ENCODE peak calls at places on chromosomes 12 and 14, in seven cellular contexts. One of them, this sample, is unnamed.

GRCh38 chr14:75307700-75308379 is 29.2 kb downstream of the FOS start:
- DNase-seq in PC-3: peak
- DNase-seq in neural progenitor cell: peak
- DNase-seq in hepatocyte: peak
- DNase-seq in GM23248: peak
- DNase-seq in SK-N-SH: peak
- DNase-seq in HCT116: peak
- DNase-seq in this sample: peak

GRCh38 chr14:68787235-68787727 is 5.6 kb downstream of the ZFP36L1 start:
- DNase-seq in PC-3: no peak
- DNase-seq in neural progenitor cell: peak
- DNase-seq in hepatocyte: peak
- DNase-seq in GM23248: peak
- DNase-seq in SK-N-SH: no peak
- DNase-seq in HCT116: no peak
- DNase-seq in this sample: no peak

GRCh38 chr14:23941230-23941629 is 12.3 kb upstream of the DHRS4 start:
- DNase-seq in PC-3: no peak
- DNase-seq in neural progenitor cell: no peak
- DNase-seq in hepatocyte: no peak
- DNase-seq in GM23248: no peak
- DNase-seq in SK-N-SH: no peak
- DNase-seq in HCT116: no peak
- DNase-seq in this sample: no peak

GRCh38 chr12:111643428-111643826 is 42.3 kb downstream of the BRAP start:
- DNase-seq in PC-3: no peak
- DNase-seq in neural progenitor cell: no peak
- DNase-seq in hepatocyte: peak
- DNase-seq in GM23248: no peak
- DNase-seq in SK-N-SH: no peak
- DNase-seq in HCT116: no peak
- DNase-seq in this sample: no peak

GRCh38 chr14:68715032-68715924 is 77.6 kb downstream of the ZFP36L1 start:
- DNase-seq in PC-3: no peak
- DNase-seq in neural progenitor cell: no peak
- DNase-seq in hepatocyte: no peak
- DNase-seq in GM23248: peak
- DNase-seq in SK-N-SH: no peak
- DNase-seq in HCT116: no peak
- DNase-seq in this sample: no peak

GRCh38 chr14:34649344-34649743 is 19.4 kb upstream of the SNX6 start:
- DNase-seq in PC-3: peak
- DNase-seq in neural progenitor cell: no peak
- DNase-seq in hepatocyte: no peak
- DNase-seq in GM23248: peak
- DNase-seq in SK-N-SH: no peak
- DNase-seq in HCT116: no peak
- DNase-seq in this sample: no peak

GRCh38 chr12:62799766-62800406 is 135.1 kb downstream of the PPM1H start:
- DNase-seq in PC-3: peak
- DNase-seq in neural progenitor cell: no peak
- DNase-seq in hepatocyte: no peak
- DNase-seq in GM23248: no peak
- DNase-seq in SK-N-SH: no peak
- DNase-seq in HCT116: no peak
- DNase-seq in this sample: no peak

GRCh38 chr12:131773582-131774221 is 54.5 kb upstream of the MMP17 start:
- DNase-seq in PC-3: no peak
- DNase-seq in neural progenitor cell: no peak
- DNase-seq in hepatocyte: no peak
- DNase-seq in GM23248: no peak
- DNase-seq in SK-N-SH: no peak
- DNase-seq in HCT116: no peak
- DNase-seq in this sample: peak

GRCh38 chr12:84355561-84355960 is 557.0 kb downstream of the SLC6A15 start:
- DNase-seq in PC-3: peak
- DNase-seq in neural progenitor cell: no peak
- DNase-seq in hepatocyte: no peak
- DNase-seq in GM23248: no peak
- DNase-seq in SK-N-SH: no peak
- DNase-seq in HCT116: no peak
- DNase-seq in this sample: no peak

GRCh38 chr14:100299238-100299560 is 7.0 kb downstream of the SLC25A29 start:
- DNase-seq in PC-3: no peak
- DNase-seq in neural progenitor cell: no peak
- DNase-seq in hepatocyte: no peak
- DNase-seq in GM23248: no peak
- DNase-seq in SK-N-SH: no peak
- DNase-seq in HCT116: no peak
- DNase-seq in this sample: no peak

GRCh38 chr12:127760996-127761395 is 506.0 kb upstream of the TMEM132C start:
- DNase-seq in PC-3: no peak
- DNase-seq in neural progenitor cell: peak
- DNase-seq in hepatocyte: no peak
- DNase-seq in GM23248: no peak
- DNase-seq in SK-N-SH: no peak
- DNase-seq in HCT116: no peak
- DNase-seq in this sample: no peak

GRCh38 chr12:49750994-49751393 is 9.6 kb downstream of the TMBIM6 start:
- DNase-seq in PC-3: no peak
- DNase-seq in neural progenitor cell: no peak
- DNase-seq in hepatocyte: no peak
- DNase-seq in GM23248: no peak
- DNase-seq in SK-N-SH: no peak
- DNase-seq in HCT116: no peak
- DNase-seq in this sample: no peak

GRCh38 chr12:124395986-124396385 is 101.1 kb downstream of the RFLNA start:
- DNase-seq in PC-3: peak
- DNase-seq in neural progenitor cell: no peak
- DNase-seq in hepatocyte: no peak
- DNase-seq in GM23248: peak
- DNase-seq in SK-N-SH: no peak
- DNase-seq in HCT116: no peak
- DNase-seq in this sample: no peak

GRCh38 chr14:82999802-83000201 is 1466.1 kb upstream of the SEL1L start:
- DNase-seq in PC-3: no peak
- DNase-seq in neural progenitor cell: peak
- DNase-seq in hepatocyte: no peak
- DNase-seq in GM23248: peak
- DNase-seq in SK-N-SH: no peak
- DNase-seq in HCT116: no peak
- DNase-seq in this sample: no peak

GRCh38 chr14:79861111-79861510 is 350.2 kb downstream of the DIO2 start:
- DNase-seq in PC-3: peak
- DNase-seq in neural progenitor cell: no peak
- DNase-seq in hepatocyte: no peak
- DNase-seq in GM23248: no peak
- DNase-seq in SK-N-SH: no peak
- DNase-seq in HCT116: no peak
- DNase-seq in this sample: no peak

GRCh38 chr14:72451081-72451972 is 442.6 kb downstream of the DPF3 start:
- DNase-seq in PC-3: no peak
- DNase-seq in neural progenitor cell: peak
- DNase-seq in hepatocyte: no peak
- DNase-seq in GM23248: no peak
- DNase-seq in SK-N-SH: no peak
- DNase-seq in HCT116: no peak
- DNase-seq in this sample: peak

GRCh38 chr12:3313655-3314305 is 177.2 kb upstream of the PRMT8 start:
- DNase-seq in PC-3: peak
- DNase-seq in neural progenitor cell: peak
- DNase-seq in hepatocyte: no peak
- DNase-seq in GM23248: peak
- DNase-seq in SK-N-SH: peak
- DNase-seq in HCT116: no peak
- DNase-seq in this sample: peak

GRCh38 chr14:22882529-22883190 is 362 bp upstream of the REM2 start:
- DNase-seq in PC-3: peak
- DNase-seq in neural progenitor cell: peak
- DNase-seq in hepatocyte: peak
- DNase-seq in GM23248: peak
- DNase-seq in SK-N-SH: peak
- DNase-seq in HCT116: peak
- DNase-seq in this sample: no peak

DNA sequence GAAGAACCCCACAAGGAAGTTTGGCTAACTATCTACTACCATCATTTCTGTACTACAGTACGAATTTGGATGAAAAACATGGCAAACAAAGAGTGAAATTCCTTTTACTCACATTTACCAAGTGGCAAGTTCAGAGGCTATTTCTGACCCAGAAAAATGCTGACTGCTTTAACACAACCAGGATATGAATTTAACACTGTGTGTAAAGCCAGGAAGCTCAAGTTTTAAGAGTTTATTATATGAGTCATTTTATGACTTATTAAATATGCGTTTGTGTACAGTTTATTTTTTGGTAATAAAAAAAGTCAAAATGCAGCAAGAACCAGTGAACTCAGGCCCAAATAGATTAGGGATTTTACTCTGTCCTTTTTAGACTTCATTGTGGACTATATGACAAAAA is 58.4 kb upstream of the STAC3 start:
- DNase-seq in PC-3: peak
- DNase-seq in neural progenitor cell: no peak
- DNase-seq in hepatocyte: no peak
- DNase-seq in GM23248: peak
- DNase-seq in SK-N-SH: no peak
- DNase-seq in HCT116: no peak
- DNase-seq in this sample: peak
- H3K4me2 ChIP-seq in PC-3: peak
- H3K4me2 ChIP-seq in neural progenitor cell: no peak
- H3K4me2 ChIP-seq in hepatocyte: no peak
- H3K4me2 ChIP-seq in GM23248: peak
- H3K4me2 ChIP-seq in SK-N-SH: peak
- H3K4me2 ChIP-seq in HCT116: peak
- H3K4me2 ChIP-seq in this sample: peak

GRCh38 chr12:57591567-57592325 is 754 bp downstream of the PIP4K2C start:
- DNase-seq in PC-3: peak
- DNase-seq in neural progenitor cell: peak
- DNase-seq in hepatocyte: peak
- DNase-seq in GM23248: peak
- DNase-seq in SK-N-SH: peak
- DNase-seq in HCT116: no peak
- DNase-seq in this sample: peak
- TF ChIP-seq EZH2phosphoT487 in PC-3: no peak
- TF ChIP-seq EZH2phosphoT487 in neural progenitor cell: no peak
- TF ChIP-seq EZH2phosphoT487 in hepatocyte: no peak
- TF ChIP-seq EZH2phosphoT487 in GM23248: no peak
- TF ChIP-seq EZH2phosphoT487 in SK-N-SH: no peak
- TF ChIP-seq EZH2phosphoT487 in HCT116: no peak
- TF ChIP-seq EZH2phosphoT487 in this sample: no peak

DNA sequence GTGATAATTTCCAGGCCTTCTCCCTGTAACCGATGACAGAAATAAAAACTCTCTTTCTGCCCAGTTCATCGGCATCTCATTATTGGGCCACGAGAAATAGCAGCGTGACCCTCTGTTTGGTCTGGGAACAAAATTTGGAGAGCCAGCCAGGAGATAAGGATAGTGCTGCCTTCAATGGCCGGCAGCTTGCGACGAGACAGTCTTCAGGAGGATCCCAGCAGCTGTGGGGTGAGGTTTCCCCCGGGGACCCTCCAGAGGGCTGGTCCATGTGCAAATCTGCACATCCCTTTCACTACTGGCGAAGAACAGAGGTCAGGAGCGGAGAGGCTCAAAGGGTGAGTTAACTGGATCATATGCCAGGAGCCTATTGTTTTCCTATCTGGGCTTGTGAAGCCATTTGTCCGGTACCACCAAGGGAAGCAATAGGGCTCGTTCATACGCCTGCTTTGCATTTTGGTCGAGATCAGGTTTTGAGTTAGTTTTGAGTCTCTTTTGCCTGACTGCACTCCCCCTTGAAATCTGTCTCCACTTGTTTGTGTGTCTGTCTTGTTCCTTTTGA is 4.8 kb downstream of the SLC39A2 start:
- DNase-seq in PC-3: no peak
- DNase-seq in neural progenitor cell: no peak
- DNase-seq in hepatocyte: no peak
- DNase-seq in GM23248: no peak
- DNase-seq in SK-N-SH: no peak
- DNase-seq in HCT116: no peak
- DNase-seq in this sample: no peak
- H2AFZ ChIP-seq in PC-3: no peak
- H2AFZ ChIP-seq in neural progenitor cell: peak
- H2AFZ ChIP-seq in hepatocyte: peak
- H2AFZ ChIP-seq in GM23248: no peak
- H2AFZ ChIP-seq in SK-N-SH: no peak
- H2AFZ ChIP-seq in HCT116: no peak
- H2AFZ ChIP-seq in this sample: no peak

DNA sequence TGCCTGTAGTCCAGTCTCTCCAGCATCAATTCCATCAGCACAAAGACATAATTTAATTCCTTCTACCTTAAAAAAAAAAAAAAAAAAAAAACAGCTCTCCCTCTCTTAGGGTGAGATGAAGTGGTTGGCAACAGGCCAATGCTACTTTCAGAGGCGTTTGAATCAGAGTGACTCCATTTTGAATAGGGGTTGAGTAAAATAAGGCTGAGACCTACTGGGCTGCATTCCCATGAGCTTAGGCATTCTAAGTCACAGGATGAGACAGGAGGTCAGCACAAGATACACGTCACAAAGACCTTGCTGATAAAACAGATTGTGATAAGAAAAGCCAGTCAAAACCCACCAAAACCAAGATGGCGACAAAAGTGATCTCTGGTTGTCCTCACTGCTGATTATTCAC is 7.1 kb upstream of the TCL1B start:
- DNase-seq in PC-3: no peak
- DNase-seq in neural progenitor cell: no peak
- DNase-seq in hepatocyte: no peak
- DNase-seq in GM23248: no peak
- DNase-seq in SK-N-SH: no peak
- DNase-seq in HCT116: no peak
- DNase-seq in this sample: no peak
- H3K4me2 ChIP-seq in PC-3: no peak
- H3K4me2 ChIP-seq in neural progenitor cell: no peak
- H3K4me2 ChIP-seq in hepatocyte: no peak
- H3K4me2 ChIP-seq in GM23248: no peak
- H3K4me2 ChIP-seq in SK-N-SH: no peak
- H3K4me2 ChIP-seq in HCT116: no peak
- H3K4me2 ChIP-seq in this sample: no peak

This sample was measured in MM.1S.